ENCODE peak calls at places on chromosomes 13 and 19, in ten cellular contexts. T is glomerular endothelial cell; X is Peyer's patch; M is adrenal gland; C is HT-29; H is stimulated activated CD8-positive, alpha-beta memory T cell treated with anti-CD3 and anti-CD28 coated beads, Interleukin-4, amount 100 ng/mL, for 1 hour; O is activated T-cell treated with anti-CD3 and anti-CD28 coated beads, Interleukin-2, amount 50 U/mL, for 48 hours; V is chondrocyte; J is GM04504; G is stimulated activated CD4-positive, alpha-beta T cell treated with anti-CD3 and anti-CD28 coated beads, Interleukin-1b, Interleukin-23, amount 100 ng/mL, for 24 hours. U is an unnamed sample.

GRCh38 chr19:16067205-16067938 is 8.9 kb upstream of the TPM4 start:
- DNase-seq in T (no peak), X (peak), M (peak), C (peak), H (no peak), O (no peak), V (peak), J (peak), G (no peak), U (no peak)

GRCh38 chr13:31044658-31045620 is 112.5 kb downstream of the TEX26 start:
- DNase-seq in T (no peak), X (no peak), M (no peak), C (peak), H (no peak), O (peak), V (no peak), J (no peak), G (no peak), U (peak)

GRCh38 chr19:47603706-47604310 is 5.1 kb upstream of the BICRA start:
- DNase-seq in T (no peak), X (no peak), M (no peak), C (no peak), H (no peak), O (no peak), V (no peak), J (no peak), G (no peak), U (no peak)

GRCh38 chr13:47478985-47479384 is 522.1 kb downstream of the SUCLA2 start:
- DNase-seq in T (no peak), X (no peak), M (no peak), C (no peak), H (no peak), O (no peak), V (no peak), J (no peak), G (no peak), U (no peak)

GRCh38 chr13:109095126-109095525 is 465.7 kb downstream of the MYO16 start:
- DNase-seq in T (no peak), X (no peak), M (no peak), C (no peak), H (no peak), O (no peak), V (no peak), J (no peak), G (no peak), U (no peak)

GRCh38 chr19:16200776-16201391 is 3.2 kb downstream of the AP1M1 start:
- DNase-seq in T (no peak), X (no peak), M (no peak), C (no peak), H (no peak), O (no peak), V (no peak), J (no peak), G (no peak), U (no peak)

GRCh38 chr19:4676955-4677731 is 7.0 kb upstream of the MYDGF start:
- DNase-seq in T (no peak), X (no peak), M (peak), C (peak), H (no peak), O (peak), V (no peak), J (no peak), G (no peak), U (no peak)

GRCh38 chr19:1416014-1416841 is 8.8 kb downstream of the DAZAP1 start:
- DNase-seq in T (no peak), X (no peak), M (no peak), C (no peak), H (no peak), O (no peak), V (peak), J (no peak), G (no peak), U (no peak)

GRCh38 chr13:42660367-42660965 is 86.5 kb downstream of the TNFSF11 start:
- DNase-seq in T (no peak), X (no peak), M (no peak), C (peak), H (no peak), O (no peak), V (no peak), J (no peak), G (no peak), U (no peak)

GRCh38 chr19:32181356-32181920 is 164.0 kb upstream of the ZNF507 start:
- DNase-seq in T (no peak), X (no peak), M (no peak), C (no peak), H (no peak), O (no peak), V (no peak), J (no peak), G (no peak), U (no peak)

GRCh38 chr13:71695662-71696061 is 171.3 kb downstream of the DACH1 start:
- DNase-seq in T (no peak), X (no peak), M (no peak), C (no peak), H (no peak), O (no peak), V (no peak), J (no peak), G (no peak), U (no peak)

U was measured in activated T-helper 1 cell treated with anti-CD3 and anti-CD28 coated beads, Interleukin-2, amount 50 U/mL, for 16 hours.